ENCODE peak calls at places on chromosomes 11 and 22, in eight cellular contexts. One of them, this sample, is unnamed.

GRCh38 chr11:80255021-80255420 is 814.2 kb upstream of the TENM4 start:
- DNase-seq in ELR: no peak
- DNase-seq in activated naive CD8-positive, alpha-beta T cell treated with anti-CD3 and anti-CD28 coated beads, Interleukin-2, amount 50 U/mL, for 24 hours: no peak
- DNase-seq in CD4-positive, alpha-beta memory T cell: no peak
- DNase-seq in KBM-7: no peak
- DNase-seq in HepG2: no peak
- DNase-seq in non-pigmented ciliary epithelial cell: no peak
- DNase-seq in body of pancreas: no peak
- DNase-seq in this sample: no peak

GRCh38 chr11:124900464-124900863 is 2.8 kb upstream of the ROBO4 start:
- DNase-seq in ELR: peak
- DNase-seq in activated naive CD8-positive, alpha-beta T cell treated with anti-CD3 and anti-CD28 coated beads, Interleukin-2, amount 50 U/mL, for 24 hours: no peak
- DNase-seq in CD4-positive, alpha-beta memory T cell: no peak
- DNase-seq in KBM-7: no peak
- DNase-seq in HepG2: peak
- DNase-seq in non-pigmented ciliary epithelial cell: peak
- DNase-seq in body of pancreas: no peak
- DNase-seq in this sample: peak

GRCh38 chr22:29700949-29701927 is 18.6 kb upstream of the CABP7 start:
- DNase-seq in ELR: peak
- DNase-seq in activated naive CD8-positive, alpha-beta T cell treated with anti-CD3 and anti-CD28 coated beads, Interleukin-2, amount 50 U/mL, for 24 hours: no peak
- DNase-seq in CD4-positive, alpha-beta memory T cell: no peak
- DNase-seq in KBM-7: peak
- DNase-seq in HepG2: peak
- DNase-seq in non-pigmented ciliary epithelial cell: no peak
- DNase-seq in body of pancreas: peak
- DNase-seq in this sample: no peak

GRCh38 chr11:124898711-124899110 is 1.0 kb upstream of the ROBO4 start:
- DNase-seq in ELR: peak
- DNase-seq in activated naive CD8-positive, alpha-beta T cell treated with anti-CD3 and anti-CD28 coated beads, Interleukin-2, amount 50 U/mL, for 24 hours: no peak
- DNase-seq in CD4-positive, alpha-beta memory T cell: no peak
- DNase-seq in KBM-7: no peak
- DNase-seq in HepG2: peak
- DNase-seq in non-pigmented ciliary epithelial cell: no peak
- DNase-seq in body of pancreas: no peak
- DNase-seq in this sample: peak

GRCh38 chr11:1540074-1540473 is 32.0 kb downstream of the DUSP8 start:
- DNase-seq in ELR: no peak
- DNase-seq in activated naive CD8-positive, alpha-beta T cell treated with anti-CD3 and anti-CD28 coated beads, Interleukin-2, amount 50 U/mL, for 24 hours: no peak
- DNase-seq in CD4-positive, alpha-beta memory T cell: no peak
- DNase-seq in KBM-7: no peak
- DNase-seq in HepG2: no peak
- DNase-seq in non-pigmented ciliary epithelial cell: no peak
- DNase-seq in body of pancreas: no peak
- DNase-seq in this sample: no peak

GRCh38 chr22:48553694-48554308 is 1273.9 kb downstream of the BRD1 start:
- DNase-seq in ELR: no peak
- DNase-seq in activated naive CD8-positive, alpha-beta T cell treated with anti-CD3 and anti-CD28 coated beads, Interleukin-2, amount 50 U/mL, for 24 hours: no peak
- DNase-seq in CD4-positive, alpha-beta memory T cell: no peak
- DNase-seq in KBM-7: no peak
- DNase-seq in HepG2: no peak
- DNase-seq in non-pigmented ciliary epithelial cell: no peak
- DNase-seq in body of pancreas: no peak
- DNase-seq in this sample: no peak

GRCh38 chr11:76371170-76371569 is 9.8 kb downstream of the THAP12 start:
- DNase-seq in ELR: peak
- DNase-seq in activated naive CD8-positive, alpha-beta T cell treated with anti-CD3 and anti-CD28 coated beads, Interleukin-2, amount 50 U/mL, for 24 hours: no peak
- DNase-seq in CD4-positive, alpha-beta memory T cell: no peak
- DNase-seq in KBM-7: no peak
- DNase-seq in HepG2: no peak
- DNase-seq in non-pigmented ciliary epithelial cell: peak
- DNase-seq in body of pancreas: peak
- DNase-seq in this sample: peak

GRCh38 chr22:45515678-45516077 is 13.0 kb downstream of the FBLN1 start:
- DNase-seq in ELR: no peak
- DNase-seq in activated naive CD8-positive, alpha-beta T cell treated with anti-CD3 and anti-CD28 coated beads, Interleukin-2, amount 50 U/mL, for 24 hours: no peak
- DNase-seq in CD4-positive, alpha-beta memory T cell: no peak
- DNase-seq in KBM-7: no peak
- DNase-seq in HepG2: no peak
- DNase-seq in non-pigmented ciliary epithelial cell: no peak
- DNase-seq in body of pancreas: no peak
- DNase-seq in this sample: no peak

GRCh38 chr11:111417766-111418435 is 38.8 kb upstream of the POU2AF1 start:
- DNase-seq in ELR: peak
- DNase-seq in activated naive CD8-positive, alpha-beta T cell treated with anti-CD3 and anti-CD28 coated beads, Interleukin-2, amount 50 U/mL, for 24 hours: no peak
- DNase-seq in CD4-positive, alpha-beta memory T cell: no peak
- DNase-seq in KBM-7: no peak
- DNase-seq in HepG2: no peak
- DNase-seq in non-pigmented ciliary epithelial cell: peak
- DNase-seq in body of pancreas: peak
- DNase-seq in this sample: peak

GRCh38 chr11:122486793-122487495 is 168.6 kb upstream of the UBASH3B start:
- DNase-seq in ELR: peak
- DNase-seq in activated naive CD8-positive, alpha-beta T cell treated with anti-CD3 and anti-CD28 coated beads, Interleukin-2, amount 50 U/mL, for 24 hours: no peak
- DNase-seq in CD4-positive, alpha-beta memory T cell: no peak
- DNase-seq in KBM-7: peak
- DNase-seq in HepG2: no peak
- DNase-seq in non-pigmented ciliary epithelial cell: no peak
- DNase-seq in body of pancreas: no peak
- DNase-seq in this sample: no peak